ENCODE peak calls at places on chromosomes 3 and 15, in six cellular contexts. N, Z, X, A, Q and D are unnamed samples.

GRCh38 chr3:67524046-67524445 is 130.4 kb downstream of the SUCLG2 start:
- DNase-seq in N (no peak), Z (peak; percentile 63), X (no peak), A (no peak), Q (no peak), D (no peak)

GRCh38 chr3:15923640-15924405 is 126.0 kb upstream of the ANKRD28 start:
- DNase-seq in N (no peak), Z (no peak), X (no peak), A (no peak), Q (no peak), D (no peak)

GRCh38 chr3:198079771-198080520 is 119.9 kb downstream of the LMLN start:
- DNase-seq in N (peak; percentile 44), Z (peak; percentile 6), X (no peak), A (no peak), Q (no peak), D (peak; percentile 5)

GRCh38 chr15:97961067-97961954 is 808 bp downstream of the ARRDC4 start:
- DNase-seq in N (peak; percentile 37), Z (no peak), X (peak; percentile 27), A (peak; percentile 6), Q (peak; percentile 25), D (peak; percentile 30)

GRCh38 chr3:44890258-44890657 is 15.8 kb downstream of the TGM4 start:
- DNase-seq in N (no peak), Z (no peak), X (no peak), A (no peak), Q (no peak), D (no peak)

GRCh38 chr15:63857459-63857856 is 23.7 kb upstream of the HERC1 start:
- DNase-seq in N (no peak), Z (no peak), X (no peak), A (no peak), Q (no peak), D (peak; percentile 60)

GRCh38 chr3:143676742-143677141 is 171.5 kb downstream of the SLC9A9 start:
- DNase-seq in N (no peak), Z (no peak), X (no peak), A (no peak), Q (no peak), D (no peak)

GRCh38 chr15:91944334-91944733 is 90.8 kb downstream of the SLCO3A1 start:
- DNase-seq in N (no peak), Z (no peak), X (no peak), A (no peak), Q (peak; percentile 53), D (no peak)

GRCh38 chr3:184571750-184572377 is 10.3 kb downstream of the EPHB3 start:
- DNase-seq in N (no peak), Z (no peak), X (no peak), A (no peak), Q (no peak), D (no peak)

GRCh38 chr15:25947336-25948080 is 84.4 kb upstream of the ATP10A start:
- DNase-seq in N (no peak), Z (peak; percentile 14), X (peak; percentile 15), A (peak; percentile 17), Q (no peak), D (no peak)

GRCh38 chr3:195869413-195870001 is 38.8 kb downstream of the TNK2 start:
- DNase-seq in N (no peak), Z (no peak), X (no peak), A (no peak), Q (no peak), D (no peak)

GRCh38 chr3:73284432-73284831 is 223.0 kb downstream of the EBLN2 start:
- DNase-seq in N (no peak), Z (no peak), X (no peak), A (no peak), Q (no peak), D (no peak)

GRCh38 chr15:23877502-23878412 is 190.7 kb upstream of the NDN start:
- DNase-seq in N (peak; percentile 7), Z (no peak), X (peak; percentile 50), A (peak; percentile 45), Q (peak; percentile 11), D (peak; percentile 79)

GRCh38 chr3:107560166-107560565 is 37.4 kb downstream of the BBX start:
- DNase-seq in N (no peak), Z (no peak), X (no peak), A (no peak), Q (no peak), D (no peak)

GRCh38 chr3:96430019-96430541 is 384.3 kb upstream of the EPHA6 start:
- DNase-seq in N (no peak), Z (no peak), X (no peak), A (no peak), Q (no peak), D (no peak)

GRCh38 chr3:129549006-129549800 is 6.2 kb downstream of the H1-8 start:
- DNase-seq in N (peak; percentile 60), Z (peak; percentile 38), X (no peak), A (no peak), Q (no peak), D (no peak)

GRCh38 chr3:56999547-56999946 is 60.9 kb upstream of the SPATA12 start:
- DNase-seq in N (no peak), Z (no peak), X (no peak), A (no peak), Q (no peak), D (no peak)

GRCh38 chr3:43004282-43004681 is 25.2 kb downstream of the GASK1A start:
- DNase-seq in N (peak; percentile 46), Z (peak; percentile 77), X (no peak), A (no peak), Q (no peak), D (no peak)

GRCh38 chr3:142467738-142468137 is 19.9 kb upstream of the XRN1 start:
- DNase-seq in N (no peak), Z (no peak), X (no peak), A (no peak), Q (no peak), D (no peak)

GRCh38 chr15:33621156-33621555 is 310.4 kb downstream of the RYR3 start:
- DNase-seq in N (no peak), Z (no peak), X (no peak), A (no peak), Q (no peak), D (no peak)

GRCh38 chr15:57133127-57133968 is 214.9 kb downstream of the TCF12 start:
- DNase-seq in N (no peak), Z (peak; percentile 78), X (no peak), A (peak; percentile 3), Q (peak; percentile 62), D (peak; percentile 32)

GRCh38 chr15:88029696-88030095 is 226.8 kb downstream of the NTRK3 start:
- DNase-seq in N (no peak), Z (peak; percentile 5), X (no peak), A (no peak), Q (no peak), D (peak; percentile 53)

GRCh38 chr3:60365360-60365759 is 885.9 kb downstream of the FHIT start:
- DNase-seq in N (peak; percentile 7), Z (peak; percentile 56), X (no peak), A (no peak), Q (no peak), D (no peak)

GRCh38 chr3:22986958-22987357 is 216.2 kb upstream of the UBE2E2 start:
- DNase-seq in N (no peak), Z (no peak), X (no peak), A (no peak), Q (no peak), D (no peak)

GRCh38 chr15:73927476-73928240 is 1.4 kb downstream of the LOXL1 start:
- DNase-seq in N (peak; percentile 72), Z (no peak), X (peak; percentile 75), A (peak; percentile 10), Q (no peak), D (peak; percentile 66)

GRCh38 chr15:63372018-63372705 is 9.5 kb downstream of the CA12 start:
- DNase-seq in N (peak; percentile 89), Z (peak; percentile 96), X (no peak), A (no peak), Q (no peak), D (no peak)